ENCODE peak calls at places on chromosomes 11 and 22, in eight cellular contexts. One of them, this sample, is unnamed.

GRCh38 chr11:69086152-69086551 is 37.4 kb downstream of the TPCN2 start:
- DNase-seq in PC-9: no peak
- DNase-seq in kidney: no peak
- DNase-seq in lung: no peak
- DNase-seq in PC-3: no peak
- DNase-seq in neural progenitor cell: peak; percentile 31
- DNase-seq in lower lobe of right lung: no peak
- DNase-seq in spleen: no peak
- DNase-seq in this sample: no peak

GRCh38 chr22:17980013-17980510 is 44.3 kb downstream of the MICAL3 start:
- DNase-seq in lower lobe of right lung: no peak
- DNase-seq in PC-3: no peak
- DNase-seq in spleen: peak; percentile 33
- DNase-seq in PC-9: no peak
- DNase-seq in kidney: no peak
- DNase-seq in neural progenitor cell: no peak
- DNase-seq in lung: no peak
- DNase-seq in this sample: no peak

GRCh38 chr11:11427185-11427944 is 74.3 kb upstream of the CSNK2A3 start:
- DNase-seq in PC-3: no peak
- DNase-seq in spleen: no peak
- DNase-seq in lower lobe of right lung: no peak
- DNase-seq in PC-9: no peak
- DNase-seq in neural progenitor cell: no peak
- DNase-seq in kidney: no peak
- DNase-seq in lung: no peak
- DNase-seq in this sample: no peak

GRCh38 chr22:46072030-46072881 is 78.1 kb upstream of the PPARA start:
- DNase-seq in neural progenitor cell: peak; percentile 48
- DNase-seq in PC-3: peak; percentile 33
- DNase-seq in PC-9: peak; percentile 50
- DNase-seq in spleen: peak; percentile 90
- DNase-seq in lung: peak; percentile 74
- DNase-seq in kidney: peak; percentile 92
- DNase-seq in lower lobe of right lung: peak; percentile 89
- DNase-seq in this sample: peak; percentile 81

GRCh38 chr11:47394322-47395224 is 13.8 kb upstream of the SLC39A13 start:
- DNase-seq in neural progenitor cell: peak; percentile 2
- DNase-seq in PC-3: no peak
- DNase-seq in lung: peak; percentile 66
- DNase-seq in lower lobe of right lung: peak; percentile 87
- DNase-seq in kidney: peak; percentile 84
- DNase-seq in spleen: peak; percentile 96
- DNase-seq in PC-9: no peak
- DNase-seq in this sample: no peak

GRCh38 chr22:19643448-19644313 is 70.6 kb upstream of the SEPTIN5 start:
- DNase-seq in lower lobe of right lung: no peak
- DNase-seq in neural progenitor cell: no peak
- DNase-seq in spleen: no peak
- DNase-seq in PC-9: no peak
- DNase-seq in PC-3: no peak
- DNase-seq in kidney: no peak
- DNase-seq in lung: no peak
- DNase-seq in this sample: peak; percentile 26

GRCh38 chr11:69863544-69864200 is 44.5 kb upstream of the FGF3 start:
- DNase-seq in neural progenitor cell: no peak
- DNase-seq in PC-9: peak; percentile 29
- DNase-seq in lower lobe of right lung: peak; percentile 30
- DNase-seq in kidney: peak; percentile 48
- DNase-seq in PC-3: no peak
- DNase-seq in spleen: no peak
- DNase-seq in lung: no peak
- DNase-seq in this sample: peak; percentile 47

GRCh38 chr11:125945797-125946520 is at the start of gene VSIG10L2:
- DNase-seq in lung: no peak
- DNase-seq in lower lobe of right lung: no peak
- DNase-seq in kidney: no peak
- DNase-seq in neural progenitor cell: no peak
- DNase-seq in spleen: no peak
- DNase-seq in PC-3: peak; percentile 31
- DNase-seq in PC-9: no peak
- DNase-seq in this sample: peak; percentile 50

GRCh38 chr11:32438883-32439487 is 3.6 kb upstream of the WT1 start:
- DNase-seq in kidney: no peak
- DNase-seq in PC-9: no peak
- DNase-seq in neural progenitor cell: peak; percentile 66
- DNase-seq in lung: no peak
- DNase-seq in lower lobe of right lung: no peak
- DNase-seq in spleen: peak; percentile 71
- DNase-seq in PC-3: no peak
- DNase-seq in this sample: no peak

GRCh38 chr11:120182357-120182756 is 28.5 kb upstream of the OAF start:
- DNase-seq in kidney: peak; percentile 52
- DNase-seq in PC-3: no peak
- DNase-seq in PC-9: no peak
- DNase-seq in spleen: peak; percentile 51
- DNase-seq in lung: peak; percentile 20
- DNase-seq in neural progenitor cell: peak; percentile 54
- DNase-seq in lower lobe of right lung: no peak
- DNase-seq in this sample: peak; percentile 41

GRCh38 chr11:95485115-95485900 is 254.3 kb upstream of the SESN3 start:
- DNase-seq in lower lobe of right lung: no peak
- DNase-seq in spleen: no peak
- DNase-seq in PC-3: no peak
- DNase-seq in lung: no peak
- DNase-seq in kidney: no peak
- DNase-seq in neural progenitor cell: no peak
- DNase-seq in PC-9: no peak
- DNase-seq in this sample: no peak

GRCh38 chr11:44018127-44018521 is 29.7 kb upstream of the ACCSL start:
- DNase-seq in lung: no peak
- DNase-seq in neural progenitor cell: no peak
- DNase-seq in PC-9: no peak
- DNase-seq in spleen: no peak
- DNase-seq in lower lobe of right lung: no peak
- DNase-seq in PC-3: no peak
- DNase-seq in kidney: no peak
- DNase-seq in this sample: peak; percentile 79

GRCh38 chr22:17368727-17369552 is at the start of gene CECR2:
- DNase-seq in PC-3: no peak
- DNase-seq in spleen: peak; percentile 73
- DNase-seq in kidney: peak; percentile 79
- DNase-seq in PC-9: no peak
- DNase-seq in lung: peak; percentile 76
- DNase-seq in neural progenitor cell: peak; percentile 95
- DNase-seq in lower lobe of right lung: peak; percentile 72
- DNase-seq in this sample: no peak

GRCh38 chr22:29625090-29625825 is 21.8 kb downstream of the NF2 start:
- DNase-seq in kidney: no peak
- DNase-seq in lung: peak; percentile 36
- DNase-seq in lower lobe of right lung: peak; percentile 62
- DNase-seq in PC-3: peak; percentile 83
- DNase-seq in spleen: no peak
- DNase-seq in neural progenitor cell: peak; percentile 62
- DNase-seq in PC-9: peak; percentile 75
- DNase-seq in this sample: no peak

GRCh38 chr11:75719639-75720239 is 2.1 kb downstream of the MOGAT2 start:
- DNase-seq in PC-9: no peak
- DNase-seq in PC-3: no peak
- DNase-seq in neural progenitor cell: no peak
- DNase-seq in lower lobe of right lung: no peak
- DNase-seq in lung: no peak
- DNase-seq in kidney: no peak
- DNase-seq in spleen: no peak
- DNase-seq in this sample: peak; percentile 41

GRCh38 chr11:111849631-111850030 is 21.8 kb downstream of the ALG9 start:
- DNase-seq in kidney: no peak
- DNase-seq in lung: no peak
- DNase-seq in PC-9: no peak
- DNase-seq in PC-3: no peak
- DNase-seq in lower lobe of right lung: no peak
- DNase-seq in spleen: no peak
- DNase-seq in neural progenitor cell: no peak
- DNase-seq in this sample: no peak

GRCh38 chr11:127454856-127455255 is 454.3 kb upstream of the KIRREL3 start:
- DNase-seq in neural progenitor cell: peak; percentile 20
- DNase-seq in PC-3: no peak
- DNase-seq in lower lobe of right lung: no peak
- DNase-seq in spleen: no peak
- DNase-seq in lung: no peak
- DNase-seq in kidney: no peak
- DNase-seq in PC-9: no peak
- DNase-seq in this sample: no peak

GRCh38 chr11:74507582-74507981 is 14.1 kb upstream of the LIPT2 start:
- DNase-seq in PC-3: no peak
- DNase-seq in PC-9: no peak
- DNase-seq in spleen: no peak
- DNase-seq in neural progenitor cell: no peak
- DNase-seq in lower lobe of right lung: no peak
- DNase-seq in kidney: no peak
- DNase-seq in lung: no peak
- DNase-seq in this sample: no peak

GRCh38 chr11:45145083-45145420 is 1.4 kb upstream of the PRDM11 start:
- DNase-seq in neural progenitor cell: no peak
- DNase-seq in PC-3: no peak
- DNase-seq in spleen: no peak
- DNase-seq in lung: no peak
- DNase-seq in kidney: no peak
- DNase-seq in lower lobe of right lung: no peak
- DNase-seq in PC-9: no peak
- DNase-seq in this sample: no peak

DNA sequence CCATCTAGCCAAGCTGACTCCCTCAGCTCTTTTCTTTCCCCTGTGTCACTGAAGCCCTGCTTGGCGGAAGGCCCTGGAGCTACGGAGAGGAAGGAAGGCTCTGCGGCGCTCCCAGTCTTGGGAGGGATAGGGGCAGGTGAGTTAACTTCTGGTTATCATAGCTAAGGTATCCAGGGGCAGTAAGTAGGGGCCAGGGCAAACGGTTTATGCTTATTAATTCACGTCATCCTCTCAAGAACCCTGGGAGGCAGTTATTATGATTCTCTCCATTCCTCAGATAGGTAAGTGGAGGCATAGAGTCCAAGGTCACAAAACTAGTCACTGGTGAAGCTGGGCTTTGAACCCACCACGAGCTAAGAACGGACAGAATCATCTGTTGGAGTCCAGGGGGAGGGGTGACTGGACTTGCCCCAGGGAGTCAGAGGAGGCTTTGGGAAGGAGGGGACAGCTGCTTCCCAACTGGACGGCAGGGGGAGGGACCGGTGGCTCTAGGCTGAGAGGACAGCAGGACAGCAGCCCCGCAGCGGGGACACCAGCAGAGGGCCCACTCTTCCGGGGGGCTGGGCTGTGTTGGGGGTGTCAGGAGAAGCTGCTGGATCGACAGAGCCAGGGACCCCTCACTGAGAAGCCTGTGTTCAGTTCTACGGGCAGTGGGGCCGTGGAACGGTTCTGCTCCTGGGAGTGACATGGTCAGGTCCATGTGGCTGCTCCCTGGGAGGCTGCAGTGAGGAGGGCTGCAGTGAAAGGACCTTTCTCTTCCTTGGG is 3.5 kb downstream of the BAIAP2L2 start:
- DNase-seq in PC-3: no peak
- DNase-seq in kidney: peak; percentile 55
- DNase-seq in lung: no peak
- DNase-seq in lower lobe of right lung: peak; percentile 41
- DNase-seq in PC-9: no peak
- DNase-seq in neural progenitor cell: no peak
- DNase-seq in spleen: no peak
- DNase-seq in this sample: no peak
- TF ChIP-seq CTCF in PC-3: no peak
- TF ChIP-seq CTCF in kidney: no peak
- TF ChIP-seq CTCF in lung: no peak
- TF ChIP-seq CTCF in lower lobe of right lung: no peak
- TF ChIP-seq CTCF in PC-9: no peak
- TF ChIP-seq CTCF in neural progenitor cell: no peak
- TF ChIP-seq CTCF in spleen: no peak
- TF ChIP-seq CTCF in this sample: no peak

GRCh38 chr11:66070604-66071325 is 693 bp downstream of the PACS1 start:
- DNase-seq in kidney: peak; percentile 90
- DNase-seq in neural progenitor cell: peak; percentile 45
- DNase-seq in lower lobe of right lung: peak; percentile 62
- DNase-seq in lung: no peak
- DNase-seq in PC-9: peak; percentile 52
- DNase-seq in spleen: peak; percentile 90
- DNase-seq in PC-3: peak; percentile 47
- DNase-seq in this sample: peak; percentile 85

GRCh38 chr11:66069715-66070603 is at the start of gene PACS1:
- DNase-seq in lower lobe of right lung: peak; percentile 88
- DNase-seq in PC-9: no peak
- DNase-seq in neural progenitor cell: peak; percentile 84
- DNase-seq in lung: peak; percentile 80
- DNase-seq in spleen: peak; percentile 97
- DNase-seq in PC-3: peak; percentile 81
- DNase-seq in kidney: peak; percentile 96
- DNase-seq in this sample: peak; percentile 86

GRCh38 chr11:66072518-66072917 is 2.4 kb downstream of the PACS1 start:
- DNase-seq in kidney: no peak
- DNase-seq in lung: no peak
- DNase-seq in lower lobe of right lung: no peak
- DNase-seq in spleen: no peak
- DNase-seq in PC-9: no peak
- DNase-seq in neural progenitor cell: no peak
- DNase-seq in PC-3: no peak
- DNase-seq in this sample: no peak

GRCh38 chr11:66073669-66074068 is 3.6 kb downstream of the PACS1 start:
- DNase-seq in neural progenitor cell: no peak
- DNase-seq in PC-3: no peak
- DNase-seq in lower lobe of right lung: no peak
- DNase-seq in PC-9: no peak
- DNase-seq in spleen: no peak
- DNase-seq in lung: no peak
- DNase-seq in kidney: no peak
- DNase-seq in this sample: no peak

GRCh38 chr11:66071326-66071870 is 1.3 kb downstream of the PACS1 start:
- DNase-seq in PC-9: no peak
- DNase-seq in spleen: no peak
- DNase-seq in PC-3: no peak
- DNase-seq in lung: no peak
- DNase-seq in kidney: no peak
- DNase-seq in lower lobe of right lung: no peak
- DNase-seq in neural progenitor cell: no peak
- DNase-seq in this sample: no peak
- H3K27ac ChIP-seq in PC-9: no peak overlapping the region
- H3K27ac ChIP-seq in spleen: peak overlapping the region; percentile 95
- H3K27ac ChIP-seq in PC-3: no peak overlapping the region
- H3K27ac ChIP-seq in lung: peak overlapping the region; percentile 85
- H3K27ac ChIP-seq in kidney: peak overlapping the region; percentile 73
- H3K27ac ChIP-seq in lower lobe of right lung: peak overlapping the region; percentile 85
- H3K27ac ChIP-seq in neural progenitor cell: no peak overlapping the region
- H3K27ac ChIP-seq in this sample: peak overlapping the region; percentile 97

GRCh38 chr22:22894740-22895731 is 7.4 kb downstream of the IGLL5 start:
- DNase-seq in PC-3: no peak
- DNase-seq in spleen: peak; percentile 64
- DNase-seq in lower lobe of right lung: no peak
- DNase-seq in lung: no peak
- DNase-seq in kidney: no peak
- DNase-seq in PC-9: no peak
- DNase-seq in neural progenitor cell: no peak
- DNase-seq in this sample: no peak
- H3K4me3 ChIP-seq in PC-3: no peak overlapping the region
- H3K4me3 ChIP-seq in spleen: no peak overlapping the region
- H3K4me3 ChIP-seq in lower lobe of right lung: no peak overlapping the region
- H3K4me3 ChIP-seq in lung: no peak overlapping the region
- H3K4me3 ChIP-seq in kidney: no peak overlapping the region
- H3K4me3 ChIP-seq in PC-9: no peak overlapping the region
- H3K4me3 ChIP-seq in neural progenitor cell: no peak overlapping the region
- H3K4me3 ChIP-seq in this sample: no peak overlapping the region

GRCh38 chr11:116832350-116833290 is 2.9 kb downstream of the APOC3 start:
- DNase-seq in lower lobe of right lung: no peak
- DNase-seq in PC-3: peak; percentile 34
- DNase-seq in neural progenitor cell: no peak
- DNase-seq in kidney: no peak
- DNase-seq in PC-9: no peak
- DNase-seq in spleen: peak; percentile 61
- DNase-seq in lung: no peak
- DNase-seq in this sample: no peak
- TF ChIP-seq CTCF in lower lobe of right lung: no peak
- TF ChIP-seq CTCF in PC-3: peak; percentile 46
- TF ChIP-seq CTCF in neural progenitor cell: no peak
- TF ChIP-seq CTCF in kidney: no peak
- TF ChIP-seq CTCF in PC-9: no peak
- TF ChIP-seq CTCF in spleen: no peak
- TF ChIP-seq CTCF in lung: no peak
- TF ChIP-seq CTCF in this sample: no peak

This sample was measured in coronary artery.